ENCODE peak calls at places on chromosomes 12 and 14, in nine cellular contexts. One of them, this sample, is unnamed.

GRCh38 chr12:79400481-79400880 is 290.3 kb downstream of the PAWR start:
- DNase-seq in HAP-1: no peak
- DNase-seq in right lobe of liver: no peak
- DNase-seq in T-helper 17 cell: no peak
- DNase-seq in B cell: no peak
- DNase-seq in stimulated activated CD4-positive, alpha-beta T cell treated with anti-CD3 and anti-CD28 coated beads, Interleukin-2, amount 100 ng/mL, for 48 hours: no peak
- DNase-seq in AG10803: no peak
- DNase-seq in effector memory CD8-positive, alpha-beta T cell: no peak
- DNase-seq in fibroblast of mammary gland: no peak
- DNase-seq in this sample: peak; percentile 72

GRCh38 chr14:67031920-67032774 is 157.1 kb upstream of the GARIN2 start:
- DNase-seq in AG10803: no peak
- DNase-seq in effector memory CD8-positive, alpha-beta T cell: no peak
- DNase-seq in HAP-1: no peak
- DNase-seq in T-helper 17 cell: no peak
- DNase-seq in B cell: no peak
- DNase-seq in stimulated activated CD4-positive, alpha-beta T cell treated with anti-CD3 and anti-CD28 coated beads, Interleukin-2, amount 100 ng/mL, for 48 hours: no peak
- DNase-seq in right lobe of liver: no peak
- DNase-seq in fibroblast of mammary gland: no peak
- DNase-seq in this sample: no peak

GRCh38 chr14:80074905-80075304 is 136.4 kb downstream of the DIO2 start:
- DNase-seq in right lobe of liver: no peak
- DNase-seq in stimulated activated CD4-positive, alpha-beta T cell treated with anti-CD3 and anti-CD28 coated beads, Interleukin-2, amount 100 ng/mL, for 48 hours: no peak
- DNase-seq in HAP-1: no peak
- DNase-seq in fibroblast of mammary gland: no peak
- DNase-seq in T-helper 17 cell: no peak
- DNase-seq in effector memory CD8-positive, alpha-beta T cell: no peak
- DNase-seq in B cell: no peak
- DNase-seq in AG10803: no peak
- DNase-seq in this sample: no peak

GRCh38 chr12:29238822-29239291 is 89.8 kb downstream of the FAR2 start:
- DNase-seq in T-helper 17 cell: no peak
- DNase-seq in AG10803: no peak
- DNase-seq in B cell: no peak
- DNase-seq in effector memory CD8-positive, alpha-beta T cell: no peak
- DNase-seq in fibroblast of mammary gland: peak; percentile 75
- DNase-seq in right lobe of liver: no peak
- DNase-seq in stimulated activated CD4-positive, alpha-beta T cell treated with anti-CD3 and anti-CD28 coated beads, Interleukin-2, amount 100 ng/mL, for 48 hours: no peak
- DNase-seq in HAP-1: no peak
- DNase-seq in this sample: no peak

GRCh38 chr12:7588703-7589329 is 76.9 kb downstream of the APOBEC1 start:
- DNase-seq in effector memory CD8-positive, alpha-beta T cell: peak; percentile 43
- DNase-seq in HAP-1: peak; percentile 19
- DNase-seq in B cell: no peak
- DNase-seq in T-helper 17 cell: peak; percentile 18
- DNase-seq in AG10803: peak; percentile 65
- DNase-seq in fibroblast of mammary gland: peak; percentile 83
- DNase-seq in right lobe of liver: peak; percentile 68
- DNase-seq in stimulated activated CD4-positive, alpha-beta T cell treated with anti-CD3 and anti-CD28 coated beads, Interleukin-2, amount 100 ng/mL, for 48 hours: peak; percentile 41
- DNase-seq in this sample: peak; percentile 32

GRCh38 chr14:72816287-72816686 is 77.6 kb downstream of the DPF3 start:
- DNase-seq in B cell: no peak
- DNase-seq in right lobe of liver: no peak
- DNase-seq in fibroblast of mammary gland: no peak
- DNase-seq in stimulated activated CD4-positive, alpha-beta T cell treated with anti-CD3 and anti-CD28 coated beads, Interleukin-2, amount 100 ng/mL, for 48 hours: no peak
- DNase-seq in T-helper 17 cell: no peak
- DNase-seq in effector memory CD8-positive, alpha-beta T cell: no peak
- DNase-seq in AG10803: no peak
- DNase-seq in HAP-1: no peak
- DNase-seq in this sample: no peak

GRCh38 chr12:115840159-115840558 is 437.3 kb downstream of the MED13L start:
- DNase-seq in T-helper 17 cell: no peak
- DNase-seq in right lobe of liver: no peak
- DNase-seq in B cell: no peak
- DNase-seq in stimulated activated CD4-positive, alpha-beta T cell treated with anti-CD3 and anti-CD28 coated beads, Interleukin-2, amount 100 ng/mL, for 48 hours: no peak
- DNase-seq in fibroblast of mammary gland: no peak
- DNase-seq in AG10803: peak; percentile 7
- DNase-seq in effector memory CD8-positive, alpha-beta T cell: no peak
- DNase-seq in HAP-1: no peak
- DNase-seq in this sample: no peak

GRCh38 chr12:111819191-111820158 is 22.6 kb upstream of the MAPKAPK5 start:
- DNase-seq in effector memory CD8-positive, alpha-beta T cell: no peak
- DNase-seq in HAP-1: peak; percentile 70
- DNase-seq in AG10803: no peak
- DNase-seq in stimulated activated CD4-positive, alpha-beta T cell treated with anti-CD3 and anti-CD28 coated beads, Interleukin-2, amount 100 ng/mL, for 48 hours: no peak
- DNase-seq in right lobe of liver: peak; percentile 7
- DNase-seq in B cell: no peak
- DNase-seq in T-helper 17 cell: no peak
- DNase-seq in fibroblast of mammary gland: no peak
- DNase-seq in this sample: peak; percentile 94

GRCh38 chr12:57195655-57196371 is 20.8 kb upstream of the NXPH4 start:
- DNase-seq in stimulated activated CD4-positive, alpha-beta T cell treated with anti-CD3 and anti-CD28 coated beads, Interleukin-2, amount 100 ng/mL, for 48 hours: no peak
- DNase-seq in effector memory CD8-positive, alpha-beta T cell: no peak
- DNase-seq in T-helper 17 cell: no peak
- DNase-seq in right lobe of liver: no peak
- DNase-seq in AG10803: no peak
- DNase-seq in B cell: no peak
- DNase-seq in HAP-1: no peak
- DNase-seq in fibroblast of mammary gland: no peak
- DNase-seq in this sample: no peak

GRCh38 chr12:1907652-1908611 is 10.5 kb downstream of the CACNA2D4 start:
- DNase-seq in AG10803: no peak
- DNase-seq in effector memory CD8-positive, alpha-beta T cell: no peak
- DNase-seq in fibroblast of mammary gland: peak; percentile 15
- DNase-seq in stimulated activated CD4-positive, alpha-beta T cell treated with anti-CD3 and anti-CD28 coated beads, Interleukin-2, amount 100 ng/mL, for 48 hours: no peak
- DNase-seq in B cell: no peak
- DNase-seq in right lobe of liver: peak; percentile 37
- DNase-seq in HAP-1: no peak
- DNase-seq in T-helper 17 cell: no peak
- DNase-seq in this sample: no peak

GRCh38 chr12:45289245-45290217 is 73.6 kb downstream of the ANO6 start:
- DNase-seq in AG10803: no peak
- DNase-seq in fibroblast of mammary gland: no peak
- DNase-seq in B cell: no peak
- DNase-seq in stimulated activated CD4-positive, alpha-beta T cell treated with anti-CD3 and anti-CD28 coated beads, Interleukin-2, amount 100 ng/mL, for 48 hours: no peak
- DNase-seq in right lobe of liver: no peak
- DNase-seq in effector memory CD8-positive, alpha-beta T cell: no peak
- DNase-seq in HAP-1: no peak
- DNase-seq in T-helper 17 cell: no peak
- DNase-seq in this sample: peak; percentile 46

GRCh38 chr12:94777936-94778335 is 127.6 kb upstream of the TMCC3 start:
- DNase-seq in HAP-1: no peak
- DNase-seq in right lobe of liver: no peak
- DNase-seq in effector memory CD8-positive, alpha-beta T cell: no peak
- DNase-seq in stimulated activated CD4-positive, alpha-beta T cell treated with anti-CD3 and anti-CD28 coated beads, Interleukin-2, amount 100 ng/mL, for 48 hours: no peak
- DNase-seq in T-helper 17 cell: no peak
- DNase-seq in fibroblast of mammary gland: no peak
- DNase-seq in B cell: no peak
- DNase-seq in AG10803: no peak
- DNase-seq in this sample: no peak

GRCh38 chr12:107748472-107748871 is 12.5 kb downstream of the PRDM4 start:
- DNase-seq in effector memory CD8-positive, alpha-beta T cell: no peak
- DNase-seq in B cell: no peak
- DNase-seq in AG10803: peak; percentile 80
- DNase-seq in right lobe of liver: no peak
- DNase-seq in stimulated activated CD4-positive, alpha-beta T cell treated with anti-CD3 and anti-CD28 coated beads, Interleukin-2, amount 100 ng/mL, for 48 hours: no peak
- DNase-seq in T-helper 17 cell: no peak
- DNase-seq in fibroblast of mammary gland: peak; percentile 89
- DNase-seq in HAP-1: no peak
- DNase-seq in this sample: no peak

GRCh38 chr14:103994535-103995184 is 52.3 kb upstream of the RD3L start:
- DNase-seq in T-helper 17 cell: no peak
- DNase-seq in AG10803: no peak
- DNase-seq in B cell: no peak
- DNase-seq in right lobe of liver: no peak
- DNase-seq in stimulated activated CD4-positive, alpha-beta T cell treated with anti-CD3 and anti-CD28 coated beads, Interleukin-2, amount 100 ng/mL, for 48 hours: no peak
- DNase-seq in fibroblast of mammary gland: no peak
- DNase-seq in effector memory CD8-positive, alpha-beta T cell: no peak
- DNase-seq in HAP-1: no peak
- DNase-seq in this sample: no peak

This sample was measured in NCI-H1417.